ENCODE peak calls at places on chromosomes 1 and 21, in seven cellular contexts. T is effector CD4-positive, alpha-beta T cell; C is stimulated activated CD4-positive, alpha-beta T cell treated with anti-CD3 and anti-CD28 coated beads, TNF-alpha, amount 100 ng/mL, for 48 hours; X is NCI-H146; Y is DND-41; R is body of pancreas; G is GM23248. A is an unnamed sample.

GRCh38 chr1:41449326-41449921 is 35.1 kb downstream of the EDN2 start:
- DNase-seq in T (no peak), C (no peak), X (no peak), Y (no peak), R (no peak), G (no peak), A (no peak)

GRCh38 chr1:194341587-194341986 is 1155.2 kb upstream of the B3GALT2 start:
- DNase-seq in T (no peak), C (no peak), X (no peak), Y (no peak), R (no peak), G (no peak), A (no peak)

GRCh38 chr21:17513214-17514123 is 626 bp downstream of the CXADR start:
- DNase-seq in T (peak), C (no peak), X (peak), Y (no peak), R (peak), G (peak), A (peak)

GRCh38 chr1:19646366-19646765 is 2.3 kb downstream of the NBL1 start:
- DNase-seq in T (no peak), C (no peak), X (no peak), Y (no peak), R (no peak), G (peak), A (no peak)

GRCh38 chr1:209651148-209651547 is 1.1 kb downstream of the LAMB3 start:
- DNase-seq in T (peak), C (peak), X (no peak), Y (no peak), R (peak), G (peak), A (peak)

GRCh38 chr1:185632659-185633428 is 101.3 kb upstream of the HMCN1 start:
- DNase-seq in T (no peak), C (no peak), X (no peak), Y (no peak), R (no peak), G (peak), A (no peak)

GRCh38 chr1:8443558-8444194 is 125.8 kb downstream of the SLC45A1 start:
- DNase-seq in T (no peak), C (no peak), X (no peak), Y (no peak), R (no peak), G (no peak), A (peak)

GRCh38 chr1:160404094-160404493 is 3.7 kb downstream of the VANGL2 start:
- DNase-seq in T (no peak), C (no peak), X (no peak), Y (no peak), R (no peak), G (no peak), A (no peak)

GRCh38 chr1:9539829-9540550 is 725 bp downstream of the SLC25A33 start:
- DNase-seq in T (peak), C (no peak), X (peak), Y (peak), R (peak), G (peak), A (peak)

GRCh38 chr1:117122297-117123025 is 912 bp upstream of the TRIM45 start:
- DNase-seq in T (no peak), C (no peak), X (peak), Y (no peak), R (no peak), G (no peak), A (no peak)

GRCh38 chr1:1219341-1219740 is 5.4 kb upstream of the TNFRSF4 start:
- DNase-seq in T (peak), C (no peak), X (no peak), Y (no peak), R (no peak), G (no peak), A (no peak)

GRCh38 chr1:245084551-245084950 is 70.2 kb upstream of the KIF26B start:
- DNase-seq in T (no peak), C (no peak), X (no peak), Y (no peak), R (no peak), G (peak), A (no peak)

GRCh38 chr1:216749219-216749618 is 26.0 kb upstream of the ESRRG start:
- DNase-seq in T (no peak), C (no peak), X (peak), Y (no peak), R (no peak), G (no peak), A (no peak)

GRCh38 chr1:209989525-209989924 is 51.5 kb downstream of the SYT14 start:
- DNase-seq in T (no peak), C (no peak), X (peak), Y (no peak), R (no peak), G (peak), A (peak)

GRCh38 chr1:33357099-33357498 is 36.2 kb upstream of the A3GALT2 start:
- DNase-seq in T (no peak), C (no peak), X (no peak), Y (no peak), R (no peak), G (no peak), A (no peak)

GRCh38 chr1:8858888-8859706 is 19.4 kb downstream of the ENO1 start:
- DNase-seq in T (peak), C (no peak), X (peak), Y (peak), R (peak), G (peak), A (peak)

GRCh38 chr21:46078984-46079356 is 18.9 kb upstream of the COL6A2 start:
- DNase-seq in T (no peak), C (no peak), X (no peak), Y (peak), R (no peak), G (peak), A (no peak)

GRCh38 chr1:203663294-203663693 is 36.7 kb downstream of the ATP2B4 start:
- DNase-seq in T (no peak), C (no peak), X (no peak), Y (no peak), R (no peak), G (peak), A (peak)